ENCODE peak calls at places on chromosomes 7 and 10, in nine cellular contexts. K, W, J, E, Z, S, B, H and N are unnamed samples.

GRCh38 chr10:127990846-127991542 is 84.1 kb downstream of the PTPRE start:
- DNase-seq in Z (no peak), S (no peak), H (peak; percentile 44), J (no peak), K (no peak), W (no peak), B (no peak), E (no peak), N (no peak)

GRCh38 chr7:133695976-133696531 is 431.1 kb upstream of the LRGUK start:
- DNase-seq in K (peak; percentile 4), J (no peak), W (no peak), B (no peak), E (no peak), H (no peak), Z (no peak), S (no peak), N (no peak)

GRCh38 chr7:108973075-108973474 is 403.4 kb downstream of the DNAJB9 start:
- DNase-seq in E (no peak), B (no peak), Z (no peak), H (no peak), K (no peak), S (no peak), W (no peak), J (no peak), N (no peak)

GRCh38 chr10:4725917-4726606 is 99.9 kb upstream of the AKR1E2 start:
- DNase-seq in E (no peak), H (no peak), B (no peak), W (no peak), Z (no peak), J (no peak), S (no peak), K (no peak), N (no peak)

GRCh38 chr7:55381696-55382095 is 16.6 kb downstream of the LANCL2 start:
- DNase-seq in H (no peak), W (no peak), B (no peak), Z (no peak), J (no peak), E (no peak), K (no peak), S (no peak), N (no peak)

GRCh38 chr10:34815174-34816066 is at the start of gene PARD3:
- DNase-seq in K (peak; percentile 35), E (no peak), B (peak; percentile 69), J (peak; percentile 91), H (no peak), S (peak; percentile 87), Z (peak; percentile 66), W (no peak), N (peak; percentile 26)

GRCh38 chr10:123778719-123779118 is 112.6 kb downstream of the GPR26 start:
- DNase-seq in Z (no peak), W (no peak), H (no peak), E (no peak), B (no peak), K (no peak), S (no peak), J (no peak), N (no peak)

GRCh38 chr10:101563497-101564040 is 24.5 kb downstream of the POLL start:
- DNase-seq in E (no peak), W (no peak), B (no peak), J (no peak), K (no peak), S (no peak), H (no peak), Z (peak; percentile 11), N (no peak)

GRCh38 chr7:139772837-139773236 is 5.0 kb downstream of the HIPK2 start:
- DNase-seq in W (no peak), K (no peak), B (no peak), Z (no peak), E (no peak), S (no peak), J (no peak), H (no peak), N (no peak)

GRCh38 chr10:2367083-2367482 is 629.8 kb upstream of the ADARB2 start:
- DNase-seq in K (no peak), J (no peak), S (no peak), E (no peak), Z (no peak), W (no peak), B (no peak), H (no peak), N (no peak)

GRCh38 chr10:126049741-126050140 is 153.4 kb downstream of the FANK1 start:
- DNase-seq in K (no peak), S (no peak), B (no peak), Z (no peak), E (no peak), J (no peak), W (no peak), H (no peak), N (no peak)

GRCh38 chr7:96311967-96312366 is 9.9 kb downstream of the SLC25A13 start:
- DNase-seq in H (no peak), S (no peak), B (no peak), Z (no peak), K (no peak), J (no peak), W (no peak), E (no peak), N (no peak)

GRCh38 chr7:117645456-117646181 is 165.8 kb downstream of the CFTR start:
- DNase-seq in K (no peak), B (no peak), E (no peak), J (no peak), Z (no peak), S (no peak), W (no peak), H (no peak), N (no peak)

GRCh38 chr7:106102387-106102966 is 9.6 kb downstream of the SYPL1 start:
- DNase-seq in B (no peak), W (no peak), Z (no peak), H (no peak), J (no peak), K (no peak), S (no peak), E (no peak), N (no peak)

GRCh38 chr10:96491303-96491702 is 22.4 kb downstream of the TLL2 start:
- DNase-seq in K (no peak), S (no peak), W (no peak), J (no peak), Z (peak; percentile 35), E (no peak), B (no peak), H (no peak), N (no peak)

GRCh38 chr10:99387541-99387940 is 42.9 kb downstream of the GOT1 start:
- DNase-seq in W (no peak), Z (no peak), H (no peak), E (no peak), J (no peak), K (no peak), B (no peak), S (no peak), N (no peak)

GRCh38 chr10:75650648-75651047 is 219.2 kb downstream of the LRMDA start:
- DNase-seq in B (no peak), J (no peak), S (no peak), E (no peak), K (no peak), Z (no peak), W (no peak), H (no peak), N (no peak)

GRCh38 chr10:132497083-132497680 is 40.4 kb upstream of the INPP5A start:
- DNase-seq in Z (no peak), B (no peak), S (no peak), H (no peak), K (no peak), W (no peak), J (no peak), E (no peak), N (no peak)

GRCh38 chr7:28005075-28005847 is 175.3 kb downstream of the JAZF1 start:
- DNase-seq in J (no peak), B (no peak), K (no peak), E (no peak), Z (no peak), H (no peak), W (no peak), S (no peak), N (no peak)

GRCh38 chr7:150428671-150429451 is 21.6 kb upstream of the GIMAP8 start:
- DNase-seq in E (peak; percentile 73), S (no peak), B (no peak), Z (peak; percentile 73), W (no peak), K (peak; percentile 9), J (no peak), H (no peak), N (no peak)

GRCh38 chr10:67804395-67804678 is 33.7 kb downstream of the DNAJC12 start:
- DNase-seq in W (no peak), Z (no peak), J (no peak), S (no peak), E (no peak), B (no peak), H (no peak), K (no peak), N (no peak)

GRCh38 chr10:34967411-34967880 is 122.7 kb downstream of the CUL2 start:
- DNase-seq in B (no peak), H (no peak), E (no peak), J (no peak), W (no peak), Z (no peak), S (no peak), K (no peak), N (peak; percentile 28)

GRCh38 chr10:89699581-89700064 is 1.8 kb upstream of the KIF20B start:
- DNase-seq in K (no peak), W (no peak), E (no peak), S (peak; percentile 31), Z (no peak), H (no peak), B (no peak), J (no peak), N (no peak)

GRCh38 chr10:102151774-102152544 is at the start of gene NOLC1:
- DNase-seq in Z (peak; percentile 100), S (peak; percentile 79), H (peak; percentile 100), W (peak; percentile 95), B (peak; percentile 98), E (peak; percentile 89), J (peak; percentile 95), K (peak; percentile 89), N (peak; percentile 98)

GRCh38 chr7:29424984-29425309 is 138.7 kb upstream of the PRR15 start:
- DNase-seq in H (no peak), J (no peak), W (no peak), E (no peak), S (no peak), K (peak; percentile 2), B (no peak), Z (peak; percentile 74), N (no peak)

GRCh38 chr10:98404571-98405396 is 10.2 kb downstream of the PYROXD2 start:
- DNase-seq in K (no peak), B (no peak), J (peak; percentile 65), W (no peak), Z (no peak), E (no peak), S (no peak), H (no peak), N (no peak)

GRCh38 chr7:44080686-44081265 is 1.6 kb downstream of the POLM start:
- DNase-seq in Z (no peak), K (no peak), J (no peak), B (no peak), W (no peak), S (no peak), H (no peak), E (no peak), N (no peak)

GRCh38 chr7:132548489-132549078 is 27.7 kb downstream of the PLXNA4 start:
- DNase-seq in K (no peak), S (no peak), Z (no peak), J (no peak), B (no peak), H (no peak), W (no peak), E (no peak), N (no peak)

GRCh38 chr10:109504401-109504800 is 418.9 kb downstream of the XPNPEP1 start:
- DNase-seq in H (no peak), W (no peak), Z (no peak), J (no peak), E (no peak), S (no peak), K (no peak), B (no peak), N (no peak)

GRCh38 chr10:79159785-79160184 is 91.0 kb downstream of the ZMIZ1 start:
- DNase-seq in B (no peak), J (no peak), Z (no peak), K (no peak), S (no peak), H (no peak), W (no peak), E (no peak), N (no peak)

GRCh38 chr10:70997236-70997635 is 108.9 kb upstream of the PCBD1 start:
- DNase-seq in J (no peak), W (no peak), K (no peak), Z (no peak), S (no peak), E (no peak), B (no peak), H (no peak), N (no peak)